ENCODE peak calls at places on chromosomes 11 and 22, in seven cellular contexts. D is body of pancreas, L is lower lobe of right lung, X is choroid plexus epithelial cell, M is HFF-Myc, O is astrocyte of the spinal cord, P is transverse colon. T is an unnamed sample.

GRCh38 chr22:24841261-24841660 is 35.2 kb downstream of the SGSM1 start:
- DNase-seq in D (peak), M (no peak), O (no peak), L (no peak), P (peak), X (peak), T (no peak)

GRCh38 chr11:126328938-126329643 is 25.2 kb downstream of the DCPS start:
- DNase-seq in P (no peak), D (no peak), M (no peak), L (no peak), X (no peak), O (no peak), T (no peak)

GRCh38 chr11:894575-895201 is 15.9 kb downstream of the CHID1 start:
- DNase-seq in X (no peak), O (no peak), P (no peak), L (no peak), D (no peak), M (no peak), T (no peak)

GRCh38 chr11:78370406-78371172 is 47.0 kb downstream of the GAB2 start:
- DNase-seq in L (no peak), M (no peak), X (peak), D (no peak), O (peak), P (no peak), T (peak)

GRCh38 chr11:118401880-118402590 is 629 bp downstream of the ATP5MG start:
- DNase-seq in M (no peak), O (peak), L (no peak), X (peak), P (no peak), D (no peak), T (peak)

GRCh38 chr11:107526197-107526596 is 39.3 kb downstream of the ALKBH8 start:
- DNase-seq in O (no peak), D (no peak), L (no peak), M (no peak), X (no peak), P (no peak), T (no peak)

GRCh38 chr22:49935561-49935960 is 17.1 kb downstream of the CRELD2 start:
- DNase-seq in X (no peak), M (no peak), O (no peak), P (no peak), D (no peak), L (no peak), T (peak)

GRCh38 chr22:49960159-49960966 is at the start of gene PIM3:
- DNase-seq in M (peak), D (peak), O (peak), P (peak), X (peak), L (peak), T (peak)

GRCh38 chr11:76524461-76524860 is 79.6 kb downstream of the EMSY start:
- DNase-seq in P (no peak), M (no peak), O (no peak), D (no peak), X (no peak), L (no peak), T (peak)

GRCh38 chr22:35634015-35634414 is 14.2 kb upstream of the APOL6 start:
- DNase-seq in L (no peak), P (no peak), M (no peak), D (no peak), X (no peak), O (no peak), T (no peak)

GRCh38 chr11:123630126-123630531 is 24.3 kb downstream of the SCN3B start:
- DNase-seq in O (no peak), X (no peak), L (no peak), M (no peak), D (no peak), P (no peak), T (no peak)

GRCh38 chr11:35214792-35215193 is 75.8 kb downstream of the CD44 start:
- DNase-seq in L (no peak), P (no peak), M (peak), X (peak), O (peak), D (no peak), T (peak)

GRCh38 chr22:26624788-26625187 is 3.0 kb downstream of the CRYBA4 start:
- DNase-seq in D (no peak), O (no peak), M (no peak), X (no peak), P (no peak), L (no peak), T (no peak)

GRCh38 chr22:49515486-49515885 is 312.2 kb downstream of the BRD1 start:
- DNase-seq in D (no peak), L (no peak), P (no peak), O (no peak), M (no peak), X (no peak), T (no peak)

GRCh38 chr22:42937164-42937854 is 77.6 kb downstream of the PACSIN2 start:
- DNase-seq in O (peak), X (peak), D (peak), M (peak), L (peak), P (peak), T (peak)

GRCh38 chr22:44764974-44765373 is 12.6 kb downstream of the ARHGAP8 start:
- DNase-seq in D (no peak), P (no peak), L (no peak), O (no peak), M (no peak), X (no peak), T (no peak)

GRCh38 chr11:113723706-113724246 is 17.7 kb upstream of the TMPRSS5 start:
- DNase-seq in M (no peak), O (no peak), L (no peak), X (no peak), D (no peak), P (no peak), T (no peak)

GRCh38 chr11:574632-575323 is 1.5 kb upstream of the PHRF1 start:
- DNase-seq in L (no peak), P (no peak), O (no peak), D (no peak), X (no peak), M (no peak), T (no peak)

GRCh38 chr11:17012712-17013547 is 1.3 kb downstream of the PLEKHA7 start:
- DNase-seq in L (peak), O (peak), P (peak), M (no peak), X (peak), D (peak), T (peak)

GRCh38 chr11:86230196-86230813 is 14.2 kb upstream of the EED start:
- DNase-seq in D (no peak), O (no peak), L (no peak), M (no peak), X (no peak), P (no peak), T (no peak)

GRCh38 chr11:102868359-102868758 is 6.4 kb downstream of the MMP12 start:
- DNase-seq in X (peak), M (no peak), L (no peak), P (no peak), O (no peak), D (no peak), T (peak)

GRCh38 chr11:17734418-17734911 is at the start of gene KCNC1:
- DNase-seq in P (no peak), L (no peak), D (peak), M (no peak), O (peak), X (peak), T (peak)

GRCh38 chr11:72776844-72777754 is 16.7 kb downstream of the STARD10 start:
- DNase-seq in L (peak), M (no peak), P (peak), O (no peak), D (peak), X (no peak), T (no peak)

GRCh38 chr11:72570893-72571741 is 103.1 kb downstream of the PDE2A start:
- DNase-seq in M (no peak), P (no peak), L (no peak), D (no peak), O (no peak), X (no peak), T (no peak)

GRCh38 chr22:25110846-25111578 is 88.6 kb upstream of the CRYBB3 start:
- DNase-seq in L (peak), M (peak), O (peak), X (peak), D (peak), P (peak), T (peak)

GRCh38 chr22:29382575-29383328 is 5.6 kb downstream of the AP1B1 start:
- DNase-seq in X (no peak), P (peak), D (peak), M (no peak), L (no peak), O (no peak), T (no peak)

GRCh38 chr11:119652907-119653659 is 75.9 kb downstream of the NECTIN1 start:
- DNase-seq in X (no peak), P (no peak), M (no peak), L (no peak), D (no peak), O (no peak), T (no peak)

GRCh38 chr11:134393638-134394037 is 18.4 kb downstream of the B3GAT1 start:
- DNase-seq in O (no peak), P (peak), D (no peak), X (no peak), L (no peak), M (no peak), T (no peak)

GRCh38 chr22:41171996-41172395 is 33.1 kb upstream of the L3MBTL2 start:
- DNase-seq in P (no peak), O (no peak), L (no peak), X (no peak), D (no peak), M (no peak), T (no peak)
- TF ChIP-seq CTCF in P (no peak), O (no peak), L (no peak), X (no peak), D (no peak), M (no peak), T (no peak)

DNA sequence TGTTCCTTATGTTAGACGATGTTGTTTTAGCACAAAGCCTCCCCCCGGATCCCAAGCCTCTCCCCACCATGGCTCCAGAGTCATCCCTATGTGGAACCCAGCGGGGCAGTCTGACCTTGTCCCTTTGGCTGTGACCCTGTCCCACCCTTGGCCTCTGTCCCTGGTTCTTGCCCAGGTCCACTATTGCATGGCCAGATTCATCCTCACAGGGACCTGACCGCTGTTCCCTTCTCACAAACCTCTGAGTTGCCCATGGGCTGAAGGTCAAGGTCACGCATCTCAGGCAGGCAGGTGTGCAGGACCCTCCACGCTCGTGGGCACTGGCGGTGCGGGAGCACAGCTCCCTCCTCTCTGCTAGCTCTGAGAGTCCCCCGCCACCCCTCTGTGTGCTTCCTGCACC is 39.0 kb downstream of the BCR start:
- DNase-seq in X (no peak), P (no peak), O (no peak), L (no peak), D (no peak), M (no peak), T (no peak)
- H3K4me3 ChIP-seq in X (no peak), P (no peak), O (no peak), L (no peak), D (no peak), M (no peak), T (peak)

GRCh38 chr11:121927359-121927758 is 188.7 kb downstream of the BLID start:
- DNase-seq in X (no peak), M (no peak), L (no peak), O (no peak), D (no peak), P (no peak), T (no peak)
- TF ChIP-seq CTCF in X (no peak), M (no peak), L (no peak), O (no peak), D (no peak), P (no peak), T (no peak)

GRCh38 chr11:61293869-61294716 is 1.0 kb downstream of the VWCE start:
- DNase-seq in X (peak), L (peak), P (peak), D (peak), O (peak), M (no peak), T (peak)

GRCh38 chr11:61297741-61298140 is 2.6 kb upstream of the VWCE start:
- DNase-seq in D (peak), O (peak), M (peak), P (no peak), X (peak), L (no peak), T (peak)

GRCh38 chr11:61294717-61295595 is at the start of gene VWCE:
- DNase-seq in L (peak), X (peak), M (no peak), P (peak), D (peak), O (peak), T (peak)

GRCh38 chr11:61297341-61297740 is 2.2 kb upstream of the VWCE start:
- DNase-seq in D (no peak), P (no peak), L (no peak), M (no peak), O (no peak), X (peak), T (no peak)

GRCh38 chr11:61295596-61295926 is 445 bp upstream of the VWCE start:
- DNase-seq in P (peak), D (peak), L (no peak), O (no peak), M (no peak), X (no peak), T (no peak)
- H3K4me3 ChIP-seq in P (no peak), D (no peak), L (peak), O (no peak), M (peak), X (peak), T (peak)

GRCh38 chr11:124897681-124898680 is at the start of gene ROBO4:
- DNase-seq in X (peak), O (peak), D (no peak), M (peak), P (no peak), L (no peak), T (peak)

GRCh38 chr11:124896821-124897391 is 759 bp downstream of the ROBO4 start:
- DNase-seq in L (no peak), X (no peak), M (no peak), O (no peak), P (no peak), D (no peak), T (no peak)

GRCh38 chr11:124898711-124899110 is 1.0 kb upstream of the ROBO4 start:
- DNase-seq in X (no peak), M (peak), P (no peak), L (no peak), O (no peak), D (no peak), T (peak)

GRCh38 chr11:124900464-124900863 is 2.8 kb upstream of the ROBO4 start:
- DNase-seq in D (no peak), X (peak), L (no peak), P (no peak), M (peak), O (peak), T (peak)

DNA sequence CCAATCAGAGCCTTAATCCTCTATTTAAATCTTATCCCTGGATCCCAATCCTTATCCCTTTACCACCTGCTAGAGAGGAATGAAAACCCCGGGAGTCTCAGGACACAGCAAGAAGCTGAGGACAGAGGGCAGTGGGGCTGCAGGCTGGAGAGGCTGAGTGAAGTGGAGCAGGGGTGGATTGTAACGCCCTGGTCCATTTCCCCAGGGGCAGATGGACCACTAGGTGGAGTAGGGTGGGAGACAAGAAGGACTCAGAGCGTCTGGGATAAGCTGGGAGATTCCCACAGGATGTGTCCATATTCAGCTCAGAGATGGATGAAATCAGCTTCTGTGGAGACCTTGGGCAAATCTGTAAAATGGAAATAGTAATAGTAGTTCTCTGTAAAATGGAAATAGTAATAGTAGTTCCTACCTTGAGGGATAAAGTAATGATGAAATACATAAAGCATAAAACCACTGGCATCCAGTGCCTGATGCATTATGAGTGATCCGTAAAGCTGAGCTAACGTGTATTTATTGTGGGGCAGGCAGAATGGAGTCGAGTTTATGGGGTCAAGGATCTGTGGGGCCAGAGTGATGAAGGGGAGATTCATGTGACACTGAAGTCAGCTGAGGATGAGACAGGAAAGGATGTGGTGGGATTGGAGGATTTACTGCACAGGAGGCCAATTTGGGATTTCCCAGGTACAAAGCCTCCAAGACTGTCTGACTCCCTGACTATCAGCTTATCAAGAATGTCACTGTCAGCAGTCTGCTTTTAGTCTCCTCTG is 1.9 kb upstream of the ROBO4 start:
- DNase-seq in P (no peak), L (no peak), M (no peak), D (no peak), X (no peak), O (peak), T (no peak)
- TF ChIP-seq CTCF in P (no peak), L (no peak), M (peak), D (no peak), X (no peak), O (peak), T (peak)

GRCh38 chr11:96276836-96277235 is 66.2 kb downstream of the MAML2 start:
- DNase-seq in O (no peak), L (no peak), M (no peak), P (no peak), D (no peak), X (no peak), T (peak)

GRCh38 chr11:96275807-96276594 is 67.0 kb downstream of the MAML2 start:
- DNase-seq in O (no peak), X (peak), L (no peak), P (no peak), D (no peak), M (no peak), T (peak)

GRCh38 chr11:96273507-96273906 is 69.5 kb downstream of the MAML2 start:
- DNase-seq in O (no peak), D (no peak), L (no peak), M (no peak), P (no peak), X (no peak), T (no peak)

GRCh38 chr11:96271777-96272176 is 71.2 kb downstream of the MAML2 start:
- DNase-seq in O (no peak), P (no peak), D (no peak), M (no peak), X (no peak), L (no peak), T (no peak)

DNA sequence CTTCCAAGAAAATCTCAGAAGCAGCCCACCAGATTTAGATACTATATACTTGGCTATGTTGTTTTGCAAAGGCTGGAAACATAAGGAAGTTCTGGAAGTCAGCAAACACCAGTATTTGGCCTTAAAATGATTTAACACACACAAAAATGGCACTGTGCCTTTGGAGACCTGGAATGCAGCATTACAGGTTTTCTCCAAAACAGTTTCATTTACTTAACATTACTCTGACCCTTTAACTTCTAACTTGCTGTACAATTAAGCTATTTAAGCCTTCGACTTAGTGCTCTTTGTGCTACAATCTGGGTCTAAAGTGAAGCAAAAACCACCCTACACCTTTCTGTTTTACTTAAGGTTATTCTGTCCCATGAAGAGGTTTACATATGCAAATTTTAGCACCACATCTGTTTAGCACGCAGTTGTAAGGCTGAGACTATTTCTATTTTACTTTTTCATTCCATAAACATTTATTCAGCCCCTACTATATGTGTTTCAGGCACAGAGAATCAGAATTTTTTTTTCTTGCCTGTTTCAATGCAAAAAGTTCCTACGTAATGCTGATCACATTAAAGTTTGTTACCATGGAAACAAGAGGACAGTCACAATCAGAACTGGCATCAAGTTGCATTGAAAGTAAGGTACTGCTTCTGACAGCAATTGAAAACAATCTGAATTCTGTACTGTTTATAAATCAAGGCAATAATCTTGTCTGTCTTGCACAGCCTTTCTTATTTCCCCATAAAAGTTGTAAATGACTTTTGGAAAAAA is 70.3 kb downstream of the MAML2 start:
- DNase-seq in X (peak), O (peak), D (peak), L (no peak), M (no peak), P (no peak), T (peak)
- H3K4me3 ChIP-seq in X (no peak), O (no peak), D (no peak), L (no peak), M (no peak), P (no peak), T (no peak)

GRCh38 chr11:55726715-55727324 is 46.4 kb upstream of the OR5D13 start:
- DNase-seq in X (no peak), L (no peak), M (no peak), D (no peak), P (no peak), O (no peak), T (no peak)
- TF ChIP-seq CTCF in X (no peak), L (no peak), M (no peak), D (no peak), P (no peak), O (no peak), T (no peak)

GRCh38 chr22:38325575-38325974 is 8.3 kb upstream of the CSNK1E start:
- DNase-seq in P (no peak), O (no peak), X (no peak), D (no peak), M (no peak), L (no peak), T (no peak)

GRCh38 chr22:38327805-38328204 is 10.6 kb upstream of the CSNK1E start:
- DNase-seq in P (no peak), M (no peak), L (no peak), O (peak), D (no peak), X (peak), T (peak)

DNA sequence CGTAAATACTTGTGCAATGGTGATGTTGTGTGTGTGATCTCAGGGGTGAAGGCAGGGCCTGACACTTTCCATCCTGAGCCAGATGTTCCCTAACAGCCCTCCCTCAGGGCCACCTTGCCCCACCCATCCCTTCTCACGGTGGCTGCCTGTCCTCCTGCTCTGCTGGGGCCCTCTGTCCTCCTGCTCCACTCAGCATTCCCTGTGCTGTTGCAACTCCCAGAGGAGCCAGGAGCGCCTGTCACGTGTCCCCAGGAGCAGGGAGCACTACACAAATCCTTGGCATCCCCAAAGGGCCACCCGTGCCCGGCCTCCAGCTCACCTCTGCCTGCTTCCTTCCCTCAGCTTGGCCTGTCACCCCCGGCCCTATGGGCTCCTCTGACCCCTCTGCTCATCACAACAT is 10.2 kb upstream of the CSNK1E start:
- DNase-seq in M (no peak), X (no peak), D (no peak), O (no peak), P (no peak), L (no peak), T (no peak)
- H3K4me3 ChIP-seq in M (no peak), X (no peak), D (no peak), O (no peak), P (no peak), L (no peak), T (no peak)

T was measured in fibroblast of villous mesenchyme.